ENCODE peak calls at places on chromosomes 6 and 20, in six cellular contexts. J, P, F, M, K and X are unnamed samples.

GRCh38 chr6:3162565-3163247 is 5.4 kb upstream of the TUBB2A start:
- DNase-seq in F (peak), J (peak), K (peak), P (peak), M (peak), X (no peak)

GRCh38 chr6:43014434-43014909 is 423 bp downstream of the KLHDC3 start:
- DNase-seq in K (peak), M (no peak), F (no peak), J (no peak), P (no peak), X (peak)

GRCh38 chr20:6765469-6766058 is 1.9 kb upstream of the BMP2 start:
- DNase-seq in K (peak), P (no peak), J (no peak), M (peak), F (no peak), X (peak)

GRCh38 chr6:82246370-82246769 is 1.2 kb downstream of the IBTK start:
- DNase-seq in F (no peak), P (no peak), M (no peak), J (no peak), K (no peak), X (no peak)

GRCh38 chr6:112760831-112761230 is 413.7 kb downstream of the RFPL4B start:
- DNase-seq in F (no peak), P (no peak), J (no peak), K (peak), M (no peak), X (no peak)

GRCh38 chr6:112877134-112878100 is 530.3 kb downstream of the RFPL4B start:
- DNase-seq in K (peak), P (no peak), M (no peak), J (no peak), F (no peak), X (peak)

GRCh38 chr20:9301129-9302072 is 213.0 kb upstream of the LAMP5 start:
- DNase-seq in J (no peak), P (no peak), K (peak), F (no peak), M (no peak), X (peak)

GRCh38 chr6:109768485-109768884 is 77.4 kb downstream of the FIG4 start:
- DNase-seq in J (no peak), P (no peak), K (no peak), M (no peak), F (no peak), X (peak)

GRCh38 chr6:96721227-96721626 is 116.0 kb downstream of the GPR63 start:
- DNase-seq in P (no peak), F (no peak), M (no peak), J (no peak), K (no peak), X (peak)

GRCh38 chr6:156828280-156828703 is 51.1 kb downstream of the ARID1B start:
- DNase-seq in J (no peak), F (no peak), P (no peak), K (peak), M (peak), X (peak)

GRCh38 chr20:58081842-58082241 is 146.6 kb downstream of the ANKRD60 start:
- DNase-seq in M (no peak), F (no peak), K (peak), J (no peak), P (no peak), X (peak)

GRCh38 chr6:7176208-7176607 is 68.4 kb downstream of the RREB1 start:
- DNase-seq in K (no peak), M (no peak), P (no peak), F (no peak), J (no peak), X (no peak)

GRCh38 chr6:116801971-116802370 is 26.9 kb downstream of the GPRC6A start:
- DNase-seq in F (no peak), K (no peak), M (no peak), P (no peak), J (no peak), X (no peak)

GRCh38 chr20:58660855-58661254 is 9.8 kb downstream of the STX16 start:
- DNase-seq in F (no peak), J (no peak), M (no peak), K (no peak), P (no peak), X (no peak)

GRCh38 chr6:168150551-168151444 is 71.8 kb upstream of the FRMD1 start:
- DNase-seq in M (no peak), F (no peak), J (peak), P (peak), K (no peak), X (no peak)

GRCh38 chr6:24060982-24061754 is 64.8 kb upstream of the NRSN1 start:
- DNase-seq in K (no peak), J (no peak), F (no peak), M (peak), P (no peak), X (no peak)

DNA sequence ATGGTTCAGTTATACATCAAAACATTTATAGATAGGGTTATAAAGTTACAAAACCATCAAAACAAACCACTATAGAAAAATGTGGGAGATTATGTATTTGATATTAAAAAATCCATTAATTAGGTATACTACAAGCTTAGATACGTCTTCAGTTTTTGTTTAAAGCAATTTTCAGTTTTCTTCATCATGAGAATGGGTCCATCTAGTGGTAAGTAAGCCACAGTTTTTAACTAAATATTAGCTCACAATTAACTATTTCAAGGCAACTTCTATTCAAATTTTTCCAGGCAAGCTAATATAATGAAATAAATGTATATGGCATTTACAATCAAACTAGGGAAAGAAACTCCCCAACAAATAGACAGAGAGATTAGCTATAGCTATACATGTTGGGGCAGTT is 44.4 kb downstream of the RNGTT start:
- DNase-seq in J (no peak), M (no peak), P (no peak), F (no peak), K (peak), X (peak)
- TF ChIP-seq CTCF in J (no peak), M (no peak), P (peak), F (peak), K (peak), X (peak)

GRCh38 chr20:31926493-31926892 is 25.4 kb downstream of the PDRG1 start:
- DNase-seq in J (no peak), P (no peak), M (no peak), K (no peak), F (no peak), X (no peak)
- TF ChIP-seq CTCF in J (no peak), P (no peak), M (no peak), K (no peak), F (no peak), X (no peak)

GRCh38 chr6:5878792-5879191 is 127.9 kb downstream of the NRN1 start:
- DNase-seq in J (no peak), M (no peak), F (no peak), P (no peak), K (no peak), X (no peak)

GRCh38 chr6:5871296-5871695 is 135.4 kb downstream of the NRN1 start:
- DNase-seq in J (no peak), F (no peak), K (no peak), M (no peak), P (no peak), X (no peak)

DNA sequence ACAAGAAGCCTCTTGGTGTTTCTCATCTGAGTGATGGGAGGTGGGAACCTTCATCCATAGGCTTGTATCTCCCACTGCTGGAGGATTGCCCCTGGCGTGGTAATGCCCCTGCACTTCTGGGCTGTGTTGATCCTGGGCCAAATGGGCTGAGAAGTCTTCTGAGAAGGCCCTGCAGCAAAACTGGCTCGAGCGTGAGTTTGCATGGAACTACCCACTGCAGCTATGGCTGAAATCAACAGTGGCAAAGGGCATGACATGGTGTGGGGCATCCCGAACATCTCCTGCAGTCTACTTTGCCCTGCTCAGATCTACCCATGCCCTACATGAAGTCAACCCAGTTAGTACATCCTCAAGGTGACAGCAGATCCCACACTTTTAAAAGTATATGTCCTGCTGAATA is 130.6 kb downstream of the NRN1 start:
- DNase-seq in J (no peak), M (no peak), K (no peak), P (no peak), F (no peak), X (no peak)
- TF ChIP-seq CTCF in J (no peak), M (no peak), K (no peak), P (no peak), F (no peak), X (no peak)

DNA sequence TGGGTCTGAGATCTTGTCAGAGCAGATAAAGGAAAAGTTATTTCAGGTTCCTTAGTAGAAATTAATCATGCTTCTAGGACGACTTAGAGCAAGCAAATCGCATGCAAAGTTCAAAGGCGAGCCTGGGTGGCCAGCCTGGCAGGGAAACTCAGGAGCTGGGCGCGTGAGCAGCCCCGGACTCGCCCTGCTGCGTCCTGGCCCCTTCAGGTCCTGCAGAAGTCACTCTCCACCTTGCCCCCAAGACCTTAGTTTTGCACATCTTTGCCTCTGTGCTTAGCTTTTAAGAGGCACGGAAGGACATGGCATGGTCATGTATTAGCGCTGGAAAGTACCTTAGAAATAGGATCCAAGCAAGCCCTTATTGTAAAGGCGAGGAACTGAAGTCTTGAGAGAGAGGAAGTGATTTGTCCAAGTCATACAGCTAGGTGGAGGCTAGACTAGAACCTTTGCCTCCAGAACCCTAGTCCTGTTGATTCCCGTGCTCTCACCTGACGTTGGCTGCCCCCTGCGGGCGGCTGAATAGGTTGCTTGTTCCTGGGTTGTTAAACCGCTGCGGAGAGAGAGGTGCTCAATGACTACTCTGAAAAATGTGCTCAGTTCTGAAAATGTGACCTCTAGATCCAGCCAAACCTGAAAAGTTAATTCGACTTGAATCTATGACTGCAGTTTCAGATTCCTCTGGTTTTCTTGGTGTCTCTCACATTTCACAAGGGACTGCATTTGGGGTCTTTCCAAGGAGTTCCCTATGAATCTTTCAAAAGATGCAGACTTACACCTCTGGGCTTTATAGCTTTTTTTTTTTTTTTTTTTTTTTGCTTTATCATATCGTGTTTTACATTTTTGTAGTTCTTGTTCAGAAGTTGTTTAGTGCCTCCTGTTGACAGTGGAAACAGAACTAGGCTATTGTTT is 2.7 kb downstream of the MYB start:
- DNase-seq in J (peak), M (peak), K (peak), P (peak), F (no peak), X (peak)
- TF ChIP-seq CTCF in J (peak), M (peak), K (peak), P (peak), F (peak), X (peak)

DNA sequence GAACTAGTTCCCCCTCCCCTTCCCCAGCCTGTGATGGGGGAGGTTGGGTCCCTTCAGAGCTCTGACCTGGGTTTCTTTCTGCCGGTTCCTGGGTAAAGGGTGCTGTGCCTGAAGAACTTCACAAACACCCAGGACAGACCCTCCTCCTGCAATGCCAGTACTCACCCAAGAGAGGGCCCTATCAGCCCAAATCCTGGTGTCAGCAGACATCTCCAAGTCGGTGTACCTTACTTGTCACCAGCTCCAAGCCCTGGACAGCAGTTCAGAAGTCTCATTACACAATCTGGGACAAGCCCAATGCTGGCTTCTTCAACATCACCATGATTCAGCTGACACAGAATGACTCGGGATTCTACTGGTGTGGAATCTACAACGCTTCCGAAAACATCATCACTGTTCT is 467 bp downstream of the TREML4 start:
- DNase-seq in K (peak), F (no peak), J (no peak), M (no peak), P (no peak), X (peak)
- TF ChIP-seq CTCF in K (peak), F (no peak), J (no peak), M (no peak), P (no peak), X (no peak)

GRCh38 chr6:28107506-28107905 is 16.9 kb upstream of the ZSCAN16 start:
- DNase-seq in F (no peak), J (no peak), P (no peak), K (no peak), M (no peak), X (no peak)

GRCh38 chr6:28105286-28105685 is 19.1 kb upstream of the ZSCAN16 start:
- DNase-seq in F (no peak), P (no peak), J (no peak), K (peak), M (peak), X (peak)

DNA sequence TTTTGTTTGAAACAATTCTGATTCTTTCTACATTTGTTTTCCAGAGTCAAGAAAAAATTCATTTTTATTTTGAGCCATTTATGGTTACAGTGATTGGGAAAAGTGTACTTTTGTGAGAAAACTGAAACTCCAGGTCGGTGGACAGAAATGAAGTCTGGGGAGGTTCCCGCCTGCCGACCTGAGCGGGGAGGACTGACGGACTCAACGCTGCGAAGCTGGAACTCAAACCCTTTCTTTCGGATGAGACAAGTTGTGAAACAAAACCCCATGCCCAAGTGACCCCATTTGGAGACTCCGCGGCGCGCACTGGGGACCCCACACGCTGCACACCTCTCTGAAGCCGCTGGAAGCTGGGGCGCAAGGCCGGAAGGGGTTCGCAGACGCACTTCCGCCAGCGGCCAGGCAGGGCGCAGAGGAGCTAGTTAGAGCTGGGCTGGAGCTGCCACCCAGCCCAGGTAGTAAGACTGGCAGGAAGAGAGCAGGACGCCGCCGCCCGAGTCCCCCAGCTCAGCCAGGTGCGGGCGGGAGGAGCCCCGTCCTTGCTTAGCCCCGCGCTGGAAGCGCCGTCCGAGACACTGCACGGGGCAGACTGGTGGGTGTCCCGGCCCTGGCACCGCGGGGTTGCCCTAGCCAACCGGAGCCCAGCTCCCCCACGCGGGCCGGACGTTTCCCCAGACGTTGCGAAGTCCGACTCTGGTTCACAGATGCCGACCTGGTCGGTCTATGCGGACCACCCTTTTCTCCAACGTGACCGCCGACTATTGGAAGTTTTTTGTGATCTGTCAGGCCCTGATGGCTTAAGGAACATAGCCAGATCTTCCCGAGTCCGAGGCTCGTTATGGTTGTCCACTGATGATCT is 19.8 kb upstream of the ZSCAN16 start:
- DNase-seq in K (peak), M (peak), P (peak), J (peak), F (peak), X (peak)
- TF ChIP-seq CTCF in K (peak), M (peak), P (peak), J (peak), F (peak), X (peak)

GRCh38 chr6:143529095-143529494 is 17.6 kb upstream of the FUCA2 start:
- DNase-seq in K (peak), M (no peak), F (no peak), P (no peak), J (no peak), X (no peak)
- TF ChIP-seq CTCF in K (peak), M (no peak), F (no peak), P (no peak), J (no peak), X (no peak)

GRCh38 chr20:54649511-54649962 is 174.1 kb downstream of the DOK5 start:
- DNase-seq in P (peak), M (peak), F (peak), J (peak), K (peak), X (peak)
- TF ChIP-seq CTCF in P (peak), M (peak), F (peak), J (peak), K (peak), X (peak)

GRCh38 chr6:48213076-48213788 is 102.2 kb upstream of the PTCHD4 start:
- DNase-seq in F (no peak), J (no peak), K (no peak), M (no peak), P (no peak), X (no peak)
- TF ChIP-seq CTCF in F (no peak), J (no peak), K (no peak), M (no peak), P (no peak), X (no peak)